ENCODE peak calls at places on chromosome 17, in six cellular contexts. One of them, this sample, is unnamed. For H3K4me1, the result is how much of the 10 kb centered on the place peaks cover.

GRCh38 chr17:19365499-19365817 is 2.9 kb upstream of the B9D1 start:
- DNase-seq in HCT116: no peak
- DNase-seq in fibroblast of lung: no peak
- DNase-seq in astrocyte: no peak
- DNase-seq in DND-41: no peak
- DNase-seq in A549: no peak
- DNase-seq in this sample: no peak

GRCh38 chr17:49359990-49360795 is 1.9 kb downstream of the ZNF652 start:
- DNase-seq in DND-41: no peak
- DNase-seq in HCT116: no peak
- DNase-seq in astrocyte: no peak
- DNase-seq in fibroblast of lung: no peak
- DNase-seq in A549: no peak
- DNase-seq in this sample: no peak

GRCh38 chr17:17376362-17376761 is 73.2 kb downstream of the NT5M start:
- DNase-seq in DND-41: no peak
- DNase-seq in astrocyte: no peak
- DNase-seq in fibroblast of lung: peak
- DNase-seq in HCT116: no peak
- DNase-seq in A549: no peak
- DNase-seq in this sample: no peak

GRCh38 chr17:27242951-27243350 is 51.0 kb upstream of the WSB1 start:
- DNase-seq in fibroblast of lung: no peak
- DNase-seq in A549: no peak
- DNase-seq in DND-41: no peak
- DNase-seq in HCT116: no peak
- DNase-seq in astrocyte: no peak
- DNase-seq in this sample: no peak

GRCh38 chr17:76735006-76735405 is 2.1 kb downstream of the SRSF2 start:
- DNase-seq in astrocyte: no peak
- DNase-seq in fibroblast of lung: peak
- DNase-seq in DND-41: no peak
- DNase-seq in A549: no peak
- DNase-seq in HCT116: no peak
- DNase-seq in this sample: no peak

GRCh38 chr17:4519361-4519788 is 20.7 kb downstream of the SPNS2 start:
- DNase-seq in HCT116: no peak
- DNase-seq in fibroblast of lung: no peak
- DNase-seq in astrocyte: no peak
- DNase-seq in A549: no peak
- DNase-seq in DND-41: no peak
- DNase-seq in this sample: no peak

GRCh38 chr17:1946021-1946932 is 78.9 kb downstream of the RTN4RL1 start:
- DNase-seq in astrocyte: no peak
- DNase-seq in A549: no peak
- DNase-seq in HCT116: no peak
- DNase-seq in DND-41: no peak
- DNase-seq in fibroblast of lung: no peak
- DNase-seq in this sample: no peak

GRCh38 chr17:43832976-43833829 is at the start of gene MPP3:
- DNase-seq in A549: peak
- DNase-seq in DND-41: no peak
- DNase-seq in HCT116: no peak
- DNase-seq in astrocyte: peak
- DNase-seq in fibroblast of lung: peak
- DNase-seq in this sample: no peak

GRCh38 chr17:42969006-42969581 is 4.8 kb upstream of the AARSD1 start:
- DNase-seq in fibroblast of lung: peak
- DNase-seq in HCT116: no peak
- DNase-seq in astrocyte: no peak
- DNase-seq in A549: no peak
- DNase-seq in DND-41: peak
- DNase-seq in this sample: no peak

GRCh38 chr17:16002708-16003265 is 3.2 kb downstream of the TTC19 start:
- DNase-seq in HCT116: no peak
- DNase-seq in astrocyte: no peak
- DNase-seq in A549: no peak
- DNase-seq in DND-41: no peak
- DNase-seq in fibroblast of lung: no peak
- DNase-seq in this sample: no peak

GRCh38 chr17:39236383-39236927 is 10.7 kb upstream of the STAC2 start:
- DNase-seq in DND-41: no peak
- DNase-seq in fibroblast of lung: no peak
- DNase-seq in HCT116: no peak
- DNase-seq in astrocyte: no peak
- DNase-seq in A549: no peak
- DNase-seq in this sample: no peak

GRCh38 chr17:7883781-7884386 is 4.7 kb upstream of the CHD3 start:
- DNase-seq in DND-41: peak
- DNase-seq in A549: peak
- DNase-seq in HCT116: no peak
- DNase-seq in astrocyte: peak
- DNase-seq in fibroblast of lung: peak
- DNase-seq in this sample: no peak

GRCh38 chr17:51238253-51238887 is 21.5 kb downstream of the MBTD1 start:
- DNase-seq in astrocyte: no peak
- DNase-seq in DND-41: no peak
- DNase-seq in A549: no peak
- DNase-seq in HCT116: no peak
- DNase-seq in fibroblast of lung: no peak
- DNase-seq in this sample: no peak

GRCh38 chr17:78974635-78975591 is 4.8 kb downstream of the LGALS3BP start:
- DNase-seq in astrocyte: peak
- DNase-seq in HCT116: peak
- DNase-seq in fibroblast of lung: peak
- DNase-seq in A549: no peak
- DNase-seq in DND-41: no peak
- DNase-seq in this sample: no peak

GRCh38 chr17:47286198-47286914 is 32.7 kb downstream of the ITGB3 start:
- DNase-seq in A549: no peak
- DNase-seq in DND-41: no peak
- DNase-seq in fibroblast of lung: no peak
- DNase-seq in HCT116: no peak
- DNase-seq in astrocyte: no peak
- DNase-seq in this sample: no peak

GRCh38 chr17:49498037-49498615 is 3.0 kb downstream of the NGFR start:
- DNase-seq in DND-41: no peak
- DNase-seq in astrocyte: no peak
- DNase-seq in fibroblast of lung: no peak
- DNase-seq in A549: peak
- DNase-seq in HCT116: no peak
- DNase-seq in this sample: no peak

GRCh38 chr17:29732613-29733012 is 109.9 kb upstream of the CORO6 start:
- DNase-seq in fibroblast of lung: no peak
- DNase-seq in A549: no peak
- DNase-seq in astrocyte: peak
- DNase-seq in DND-41: no peak
- DNase-seq in HCT116: peak
- DNase-seq in this sample: no peak

GRCh38 chr17:49244839-49245238 is 14.3 kb upstream of the PHOSPHO1 start:
- DNase-seq in A549: no peak
- DNase-seq in HCT116: no peak
- DNase-seq in fibroblast of lung: no peak
- DNase-seq in astrocyte: no peak
- DNase-seq in DND-41: no peak
- DNase-seq in this sample: no peak

GRCh38 chr17:57455063-57455914 is 199.0 kb downstream of the MSI2 start:
- DNase-seq in DND-41: peak
- DNase-seq in A549: no peak
- DNase-seq in astrocyte: peak
- DNase-seq in fibroblast of lung: peak
- DNase-seq in HCT116: no peak
- DNase-seq in this sample: no peak

GRCh38 chr17:37182786-37183185 is 193.0 kb upstream of the C17orf78 start:
- DNase-seq in fibroblast of lung: peak
- DNase-seq in astrocyte: peak
- DNase-seq in A549: no peak
- DNase-seq in HCT116: no peak
- DNase-seq in DND-41: no peak
- DNase-seq in this sample: no peak

GRCh38 chr17:10620823-10621222 is 36.3 kb downstream of the MYH3 start:
- DNase-seq in fibroblast of lung: no peak
- DNase-seq in DND-41: no peak
- DNase-seq in HCT116: no peak
- DNase-seq in A549: no peak
- DNase-seq in astrocyte: no peak
- DNase-seq in this sample: peak

GRCh38 chr17:12814718-12815117 is 25.4 kb downstream of the ARHGAP44 start:
- DNase-seq in fibroblast of lung: no peak
- DNase-seq in astrocyte: no peak
- DNase-seq in A549: no peak
- DNase-seq in HCT116: no peak
- DNase-seq in DND-41: no peak
- DNase-seq in this sample: no peak

GRCh38 chr17:1562178-1562643 is 381 bp downstream of the PITPNA start:
- DNase-seq in A549: peak
- DNase-seq in fibroblast of lung: no peak
- DNase-seq in DND-41: no peak
- DNase-seq in astrocyte: peak
- DNase-seq in HCT116: no peak
- DNase-seq in this sample: no peak

GRCh38 chr17:78979780-78980623 is at the start of gene LGALS3BP:
- DNase-seq in astrocyte: peak
- DNase-seq in DND-41: peak
- DNase-seq in fibroblast of lung: peak
- DNase-seq in A549: peak
- DNase-seq in HCT116: peak
- DNase-seq in this sample: no peak

GRCh38 chr17:81956607-81957589 is 4.1 kb downstream of the NOTUM start:
- DNase-seq in fibroblast of lung: no peak
- DNase-seq in HCT116: no peak
- DNase-seq in A549: no peak
- DNase-seq in astrocyte: no peak
- DNase-seq in DND-41: no peak
- DNase-seq in this sample: no peak
- H3K4me2 ChIP-seq in fibroblast of lung: no peak
- H3K4me2 ChIP-seq in HCT116: no peak
- H3K4me2 ChIP-seq in A549: no peak
- H3K4me2 ChIP-seq in astrocyte: no peak
- H3K4me2 ChIP-seq in DND-41: no peak
- H3K4me2 ChIP-seq in this sample: no peak

DNA sequence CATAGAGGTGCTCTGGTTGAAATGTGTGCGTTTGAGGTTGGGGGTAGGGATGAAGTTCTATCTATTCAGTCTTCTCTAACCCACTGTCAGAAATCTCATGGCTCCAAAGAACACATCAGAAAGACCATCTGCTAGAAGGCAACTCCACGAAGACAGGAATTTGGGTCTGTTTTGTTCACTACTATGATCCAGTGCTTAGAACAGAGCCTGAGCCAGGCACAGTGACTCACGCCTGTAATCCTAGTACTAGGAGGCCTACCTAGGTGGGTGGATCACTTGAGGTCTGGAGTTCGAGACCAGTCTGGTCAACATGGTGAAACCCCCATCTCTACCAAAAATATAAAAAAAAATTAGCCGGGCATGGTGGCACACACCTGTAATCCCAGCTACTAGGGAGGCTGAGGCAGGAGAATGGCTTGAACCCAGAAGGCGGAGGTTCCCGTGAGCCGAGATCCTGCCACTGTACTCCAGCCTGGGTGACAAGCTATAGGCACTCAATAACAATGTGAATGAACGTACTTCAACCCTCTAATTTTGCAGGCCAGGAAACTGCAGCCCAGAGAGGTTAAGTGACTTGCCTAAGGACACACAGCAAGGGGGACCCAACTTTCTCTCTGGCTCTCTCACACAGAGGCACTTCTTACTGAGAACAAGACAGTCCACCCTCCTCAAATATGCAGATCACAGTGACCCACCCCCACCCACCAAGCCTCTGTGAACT is 2.2 kb downstream of the CASKIN2 start:
- DNase-seq in astrocyte: no peak
- DNase-seq in DND-41: no peak
- DNase-seq in A549: no peak
- DNase-seq in HCT116: no peak
- DNase-seq in fibroblast of lung: peak
- DNase-seq in this sample: no peak
- H3K4me1 ChIP-seq in astrocyte: under half
- H3K4me1 ChIP-seq in DND-41: under half
- H3K4me1 ChIP-seq in A549: under half
- H3K4me1 ChIP-seq in HCT116: under half
- H3K4me1 ChIP-seq in fibroblast of lung: under half
- H3K4me1 ChIP-seq in this sample: under half

GRCh38 chr17:55524440-55525220 is 13.4 kb upstream of the SMIM36 start:
- DNase-seq in fibroblast of lung: no peak
- DNase-seq in HCT116: no peak
- DNase-seq in astrocyte: no peak
- DNase-seq in A549: no peak
- DNase-seq in DND-41: no peak
- DNase-seq in this sample: no peak
- H3K4me2 ChIP-seq in fibroblast of lung: no peak
- H3K4me2 ChIP-seq in HCT116: no peak
- H3K4me2 ChIP-seq in astrocyte: no peak
- H3K4me2 ChIP-seq in A549: no peak
- H3K4me2 ChIP-seq in DND-41: no peak
- H3K4me2 ChIP-seq in this sample: no peak

GRCh38 chr17:45313927-45314760 is 2.7 kb downstream of the MAP3K14 start:
- DNase-seq in A549: no peak
- DNase-seq in fibroblast of lung: no peak
- DNase-seq in DND-41: no peak
- DNase-seq in HCT116: no peak
- DNase-seq in astrocyte: no peak
- DNase-seq in this sample: no peak
- H3K4me1 ChIP-seq in A549: half or more
- H3K4me1 ChIP-seq in fibroblast of lung: under half
- H3K4me1 ChIP-seq in DND-41: half or more
- H3K4me1 ChIP-seq in HCT116: half or more
- H3K4me1 ChIP-seq in astrocyte: half or more
- H3K4me1 ChIP-seq in this sample: half or more

GRCh38 chr17:62898239-62898864 is 67.7 kb upstream of the TANC2 start:
- DNase-seq in fibroblast of lung: no peak
- DNase-seq in HCT116: no peak
- DNase-seq in A549: no peak
- DNase-seq in astrocyte: no peak
- DNase-seq in DND-41: no peak
- DNase-seq in this sample: no peak
- H3K4me2 ChIP-seq in fibroblast of lung: no peak
- H3K4me2 ChIP-seq in HCT116: no peak
- H3K4me2 ChIP-seq in A549: no peak
- H3K4me2 ChIP-seq in astrocyte: no peak
- H3K4me2 ChIP-seq in DND-41: no peak
- H3K4me2 ChIP-seq in this sample: peak

GRCh38 chr17:64336760-64337413 is 53.8 kb downstream of the PECAM1 start:
- DNase-seq in astrocyte: no peak
- DNase-seq in fibroblast of lung: no peak
- DNase-seq in HCT116: no peak
- DNase-seq in A549: no peak
- DNase-seq in DND-41: no peak
- DNase-seq in this sample: no peak
- H3K4me1 ChIP-seq in astrocyte: under half
- H3K4me1 ChIP-seq in fibroblast of lung: under half
- H3K4me1 ChIP-seq in HCT116: under half
- H3K4me1 ChIP-seq in A549: under half
- H3K4me1 ChIP-seq in DND-41: under half
- H3K4me1 ChIP-seq in this sample: under half

DNA sequence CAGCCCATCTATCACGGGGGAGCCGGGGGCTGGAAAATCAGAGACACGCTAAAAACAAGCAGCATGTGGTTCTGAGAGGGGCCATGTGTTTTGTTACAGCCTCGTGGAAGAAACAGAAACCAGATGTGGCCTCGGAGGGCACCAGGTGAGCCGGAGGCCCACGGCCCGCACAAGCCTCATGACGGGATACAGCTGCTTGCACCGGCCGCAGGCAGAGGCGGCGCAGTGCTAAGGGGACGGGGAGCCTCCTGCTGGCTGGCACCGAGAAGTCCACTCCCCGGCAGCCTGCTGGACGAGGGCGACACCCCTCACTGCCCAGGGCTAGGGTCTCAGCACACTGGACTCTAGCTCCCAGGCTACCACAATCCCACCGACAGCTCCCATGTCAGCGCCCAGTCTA is 19.2 kb downstream of the NDUFAF8 start:
- DNase-seq in HCT116: no peak
- DNase-seq in A549: no peak
- DNase-seq in astrocyte: no peak
- DNase-seq in fibroblast of lung: no peak
- DNase-seq in DND-41: no peak
- DNase-seq in this sample: no peak
- H3K4me2 ChIP-seq in HCT116: no peak
- H3K4me2 ChIP-seq in A549: no peak
- H3K4me2 ChIP-seq in astrocyte: no peak
- H3K4me2 ChIP-seq in fibroblast of lung: no peak
- H3K4me2 ChIP-seq in DND-41: no peak
- H3K4me2 ChIP-seq in this sample: no peak

This sample was measured in keratinocyte.